ENCODE peak calls at places on chromosomes 2 and 18, in five cellular contexts. P, D, K, O and C are unnamed samples.

GRCh38 chr2:199477277-199477834 is 19.6 kb upstream of the SATB2 start:
- DNase-seq in P (no peak), D (no peak), K (no peak), O (no peak), C (no peak)

GRCh38 chr2:32058130-32058529 is 5.2 kb upstream of the SPAST start:
- DNase-seq in P (peak), D (no peak), K (no peak), O (no peak), C (no peak)

GRCh38 chr2:240503848-240504247 is 53.9 kb downstream of the ANKMY1 start:
- DNase-seq in P (no peak), D (no peak), K (no peak), O (no peak), C (no peak)

GRCh38 chr18:58682429-58683069 is 11.3 kb downstream of the MALT1 start:
- DNase-seq in P (peak), D (no peak), K (no peak), O (no peak), C (no peak)

GRCh38 chr18:63140997-63141776 is 178.4 kb downstream of the BCL2 start:
- DNase-seq in P (no peak), D (no peak), K (no peak), O (no peak), C (no peak)

GRCh38 chr2:78907089-78907488 is 118.4 kb upstream of the REG3G start:
- DNase-seq in P (no peak), D (no peak), K (no peak), O (no peak), C (no peak)

GRCh38 chr2:84338069-84338468 is 121.0 kb downstream of the SUCLG1 start:
- DNase-seq in P (no peak), D (no peak), K (no peak), O (no peak), C (no peak)

GRCh38 chr18:30925795-30926194 is 116.7 kb downstream of the DSC3 start:
- DNase-seq in P (no peak), D (no peak), K (no peak), O (no peak), C (no peak)

GRCh38 chr18:43789234-43790000 is 512.1 kb upstream of the SYT4 start:
- DNase-seq in P (peak), D (no peak), K (peak), O (no peak), C (no peak)

GRCh38 chr2:212282596-212283330 is 255.8 kb downstream of the ERBB4 start:
- DNase-seq in P (peak), D (no peak), K (no peak), O (no peak), C (no peak)

GRCh38 chr2:56522605-56523089 is 338.9 kb downstream of the CCDC85A start:
- DNase-seq in P (peak), D (no peak), K (peak), O (no peak), C (no peak)

GRCh38 chr2:241161646-241162281 is 11.5 kb downstream of the PPP1R7 start:
- DNase-seq in P (no peak), D (no peak), K (no peak), O (no peak), C (no peak)

GRCh38 chr2:59223737-59224136 is 982.6 kb upstream of the FANCL start:
- DNase-seq in P (no peak), D (no peak), K (no peak), O (no peak), C (no peak)

GRCh38 chr2:74507926-74508520 is 528 bp upstream of the PCGF1 start:
- DNase-seq in P (no peak), D (no peak), K (peak), O (peak), C (peak)

GRCh38 chr2:152126664-152127063 is 27.8 kb upstream of the CACNB4 start:
- DNase-seq in P (no peak), D (no peak), K (no peak), O (no peak), C (no peak)

GRCh38 chr2:112996635-112997034 is 8.6 kb upstream of the IL36A start:
- DNase-seq in P (no peak), D (peak), K (no peak), O (peak), C (no peak)

GRCh38 chr2:170360546-170361358 is 182.8 kb downstream of the MYO3B start:
- DNase-seq in P (no peak), D (no peak), K (no peak), O (no peak), C (no peak)

GRCh38 chr2:120575966-120576365 is 159.7 kb upstream of the GLI2 start:
- DNase-seq in P (no peak), D (no peak), K (no peak), O (no peak), C (no peak)

GRCh38 chr2:229714080-229714735 is at the start of gene DNER:
- DNase-seq in P (no peak), D (peak), K (peak), O (peak), C (peak)

GRCh38 chr2:78644849-78645248 is 380.7 kb upstream of the REG3G start:
- DNase-seq in P (no peak), D (no peak), K (no peak), O (no peak), C (no peak)

GRCh38 chr2:178482437-178482836 is 2.2 kb downstream of the PLEKHA3 start:
- DNase-seq in P (peak), D (no peak), K (no peak), O (peak), C (no peak)

GRCh38 chr2:102839668-102840388 is 78.0 kb downstream of the TMEM182 start:
- DNase-seq in P (peak), D (peak), K (peak), O (peak), C (no peak)

GRCh38 chr2:120661551-120661950 is 74.1 kb upstream of the GLI2 start:
- DNase-seq in P (no peak), D (no peak), K (peak), O (no peak), C (no peak)

GRCh38 chr2:161246301-161246700 is 61.9 kb upstream of the PSMD14 start:
- DNase-seq in P (no peak), D (no peak), K (no peak), O (no peak), C (no peak)

GRCh38 chr2:46708492-46708891 is 207.1 kb downstream of the MCFD2 start:
- DNase-seq in P (no peak), D (no peak), K (no peak), O (no peak), C (no peak)

GRCh38 chr2:107932986-107933385 is 53.3 kb upstream of the SLC5A7 start:
- DNase-seq in P (peak), D (no peak), K (no peak), O (no peak), C (no peak)

GRCh38 chr2:121008978-121009377 is 273.3 kb downstream of the GLI2 start:
- DNase-seq in P (no peak), D (no peak), K (no peak), O (no peak), C (no peak)

GRCh38 chr2:38415761-38416291 is 38.8 kb upstream of the ATL2 start:
- DNase-seq in P (no peak), D (no peak), K (no peak), O (no peak), C (no peak)